ENCODE peak calls at places on chromosomes 7 and 10, in six cellular contexts. T is T-helper 9 cell, O is glomerular endothelial cell, A is MM.1S, F is germinal center, D is Kasumi-1. K is an unnamed sample.
A peak's percentile ranks its signal among the peaks of the same experiment; 100 is the strongest.

GRCh38 chr7:117157121-117157870 is 165.6 kb downstream of the WNT2 start:
- DNase-seq in O (no peak), T (no peak), F (no peak), A (no peak), D (no peak), K (peak; percentile 64)

GRCh38 chr7:112290065-112290464 is 83.6 kb downstream of the ZNF277 start:
- DNase-seq in T (no peak), F (no peak), A (no peak), D (no peak), O (no peak), K (no peak)

GRCh38 chr10:48246501-48246900 is 28.0 kb downstream of the FRMPD2 start:
- DNase-seq in D (no peak), T (no peak), F (no peak), A (no peak), O (no peak), K (no peak)

GRCh38 chr10:26697163-26697921 is at the start of gene PDSS1:
- DNase-seq in D (peak; percentile 89), F (peak; percentile 75), O (no peak), T (peak; percentile 34), A (peak; percentile 71), K (peak; percentile 87)

GRCh38 chr10:109956454-109957091 is 33.3 kb upstream of the XPNPEP1 start:
- DNase-seq in F (peak; percentile 72), D (peak; percentile 51), T (no peak), O (no peak), A (peak; percentile 35), K (no peak)

GRCh38 chr7:155414508-155414907 is 43.4 kb upstream of the EN2 start:
- DNase-seq in A (no peak), D (no peak), T (no peak), O (no peak), F (no peak), K (no peak)

GRCh38 chr10:122132882-122133634 is 138.0 kb upstream of the BTBD16 start:
- DNase-seq in D (no peak), F (no peak), T (no peak), O (no peak), A (no peak), K (no peak)

GRCh38 chr7:42662862-42663261 is 249.0 kb downstream of the C7orf25 start:
- DNase-seq in O (no peak), A (no peak), T (no peak), F (no peak), D (no peak), K (no peak)

GRCh38 chr10:132383026-132383565 is 13.9 kb upstream of the PWWP2B start:
- DNase-seq in A (no peak), D (no peak), T (no peak), F (no peak), O (no peak), K (peak; percentile 12)

GRCh38 chr7:50869108-50869716 is 86.5 kb upstream of the GRB10 start:
- DNase-seq in A (no peak), F (no peak), D (no peak), T (no peak), O (no peak), K (no peak)

GRCh38 chr10:29634764-29635625 is at the start of gene SVIL:
- DNase-seq in O (no peak), T (no peak), A (no peak), D (no peak), F (no peak), K (peak; percentile 72)

GRCh38 chr7:130904031-130904757 is 170.2 kb upstream of the KLF14 start:
- DNase-seq in T (no peak), O (peak; percentile 93), A (no peak), D (no peak), F (no peak), K (no peak)

GRCh38 chr10:58115218-58116050 is 152.3 kb downstream of the IPMK start:
- DNase-seq in F (no peak), D (no peak), O (no peak), A (no peak), T (no peak), K (no peak)

GRCh38 chr7:1521454-1521853 is 9.0 kb upstream of the MAFK start:
- DNase-seq in T (no peak), F (no peak), A (no peak), O (no peak), D (no peak), K (no peak)

GRCh38 chr7:34928052-34928451 is 109.2 kb downstream of the DPY19L1 start:
- DNase-seq in T (peak; percentile 22), D (no peak), A (peak; percentile 89), O (no peak), F (peak; percentile 8), K (peak; percentile 44)

GRCh38 chr7:148021507-148022045 is 569.0 kb upstream of the C7orf33 start:
- DNase-seq in O (no peak), A (no peak), F (no peak), D (no peak), T (no peak), K (no peak)

GRCh38 chr7:36393826-36394225 is 4.2 kb downstream of the ANLN start:
- DNase-seq in A (no peak), O (no peak), F (no peak), T (no peak), D (no peak), K (no peak)